ENCODE peak calls at places on chromosomes 6 and 20, in seven cellular contexts. One of them, this sample, is unnamed.

GRCh38 chr20:289693-290080 is 863 bp downstream of the C20orf96 start:
- DNase-seq in upper lobe of left lung: no peak
- DNase-seq in HL-60: no peak
- DNase-seq in GM13977: no peak
- DNase-seq in prostate gland: no peak
- DNase-seq in thoracic aorta: no peak
- DNase-seq in GM13976: no peak
- DNase-seq in this sample: no peak

GRCh38 chr20:1468117-1468624 is 1.5 kb upstream of the NSFL1C start:
- DNase-seq in HL-60: no peak
- DNase-seq in prostate gland: no peak
- DNase-seq in GM13976: no peak
- DNase-seq in GM13977: no peak
- DNase-seq in thoracic aorta: no peak
- DNase-seq in upper lobe of left lung: no peak
- DNase-seq in this sample: no peak

GRCh38 chr6:18039481-18039880 is 52.0 kb upstream of the KIF13A start:
- DNase-seq in prostate gland: no peak
- DNase-seq in GM13976: no peak
- DNase-seq in GM13977: no peak
- DNase-seq in upper lobe of left lung: no peak
- DNase-seq in HL-60: no peak
- DNase-seq in thoracic aorta: no peak
- DNase-seq in this sample: no peak

GRCh38 chr6:122322824-122323223 is 76.6 kb upstream of the HSF2 start:
- DNase-seq in upper lobe of left lung: no peak
- DNase-seq in GM13977: no peak
- DNase-seq in GM13976: no peak
- DNase-seq in HL-60: no peak
- DNase-seq in prostate gland: no peak
- DNase-seq in thoracic aorta: no peak
- DNase-seq in this sample: no peak

GRCh38 chr6:35034411-35035171 is 106.5 kb downstream of the TCP11 start:
- DNase-seq in upper lobe of left lung: no peak
- DNase-seq in thoracic aorta: no peak
- DNase-seq in GM13977: no peak
- DNase-seq in HL-60: no peak
- DNase-seq in GM13976: no peak
- DNase-seq in prostate gland: peak
- DNase-seq in this sample: no peak

GRCh38 chr6:21111399-21111725 is 482.2 kb upstream of the SOX4 start:
- DNase-seq in upper lobe of left lung: no peak
- DNase-seq in thoracic aorta: no peak
- DNase-seq in GM13977: no peak
- DNase-seq in GM13976: no peak
- DNase-seq in prostate gland: no peak
- DNase-seq in HL-60: no peak
- DNase-seq in this sample: no peak

GRCh38 chr6:26351544-26351953 is 13.4 kb upstream of the BTN3A2 start:
- DNase-seq in upper lobe of left lung: no peak
- DNase-seq in HL-60: no peak
- DNase-seq in GM13977: no peak
- DNase-seq in prostate gland: no peak
- DNase-seq in thoracic aorta: no peak
- DNase-seq in GM13976: no peak
- DNase-seq in this sample: no peak

GRCh38 chr6:52663120-52663934 is 7.6 kb upstream of the TMEM14A start:
- DNase-seq in prostate gland: peak
- DNase-seq in upper lobe of left lung: no peak
- DNase-seq in GM13976: peak
- DNase-seq in GM13977: peak
- DNase-seq in HL-60: no peak
- DNase-seq in thoracic aorta: no peak
- DNase-seq in this sample: peak

GRCh38 chr6:37276916-37277509 is 19.1 kb upstream of the TMEM217 start:
- DNase-seq in GM13976: no peak
- DNase-seq in GM13977: no peak
- DNase-seq in thoracic aorta: no peak
- DNase-seq in HL-60: no peak
- DNase-seq in upper lobe of left lung: no peak
- DNase-seq in prostate gland: no peak
- DNase-seq in this sample: no peak

GRCh38 chr6:139871844-139872510 is 497.5 kb upstream of the CITED2 start:
- DNase-seq in HL-60: no peak
- DNase-seq in prostate gland: no peak
- DNase-seq in thoracic aorta: no peak
- DNase-seq in GM13976: no peak
- DNase-seq in upper lobe of left lung: no peak
- DNase-seq in GM13977: no peak
- DNase-seq in this sample: no peak

GRCh38 chr20:59628171-59628570 is 23.8 kb downstream of the PHACTR3 start:
- DNase-seq in prostate gland: no peak
- DNase-seq in HL-60: no peak
- DNase-seq in thoracic aorta: no peak
- DNase-seq in upper lobe of left lung: peak
- DNase-seq in GM13976: no peak
- DNase-seq in GM13977: no peak
- DNase-seq in this sample: no peak

GRCh38 chr20:61522498-61523090 is 270.5 kb downstream of the CDH4 start:
- DNase-seq in GM13977: no peak
- DNase-seq in prostate gland: no peak
- DNase-seq in upper lobe of left lung: no peak
- DNase-seq in HL-60: no peak
- DNase-seq in thoracic aorta: no peak
- DNase-seq in GM13976: no peak
- DNase-seq in this sample: no peak

GRCh38 chr6:146578054-146578453 is 20.7 kb upstream of the ADGB start:
- DNase-seq in upper lobe of left lung: no peak
- DNase-seq in thoracic aorta: no peak
- DNase-seq in GM13976: no peak
- DNase-seq in prostate gland: no peak
- DNase-seq in HL-60: no peak
- DNase-seq in GM13977: no peak
- DNase-seq in this sample: no peak

GRCh38 chr6:21615504-21615903 is 22.0 kb downstream of the SOX4 start:
- DNase-seq in thoracic aorta: no peak
- DNase-seq in prostate gland: no peak
- DNase-seq in GM13976: no peak
- DNase-seq in GM13977: no peak
- DNase-seq in upper lobe of left lung: no peak
- DNase-seq in HL-60: no peak
- DNase-seq in this sample: no peak

GRCh38 chr6:48397887-48398286 is 286.9 kb upstream of the PTCHD4 start:
- DNase-seq in upper lobe of left lung: no peak
- DNase-seq in prostate gland: no peak
- DNase-seq in thoracic aorta: no peak
- DNase-seq in GM13976: no peak
- DNase-seq in GM13977: no peak
- DNase-seq in HL-60: no peak
- DNase-seq in this sample: no peak

GRCh38 chr20:32763202-32763999 is 1.2 kb downstream of the DNMT3B start:
- DNase-seq in GM13977: peak
- DNase-seq in HL-60: no peak
- DNase-seq in upper lobe of left lung: peak
- DNase-seq in prostate gland: no peak
- DNase-seq in thoracic aorta: no peak
- DNase-seq in GM13976: peak
- DNase-seq in this sample: no peak

GRCh38 chr20:635609-636338 is 17.2 kb downstream of the SRXN1 start:
- DNase-seq in upper lobe of left lung: no peak
- DNase-seq in thoracic aorta: no peak
- DNase-seq in prostate gland: no peak
- DNase-seq in GM13976: no peak
- DNase-seq in GM13977: no peak
- DNase-seq in HL-60: no peak
- DNase-seq in this sample: no peak

GRCh38 chr6:25553502-25553901 is 98.5 kb upstream of the SCGN start:
- DNase-seq in thoracic aorta: no peak
- DNase-seq in upper lobe of left lung: no peak
- DNase-seq in GM13977: no peak
- DNase-seq in prostate gland: no peak
- DNase-seq in GM13976: no peak
- DNase-seq in HL-60: no peak
- DNase-seq in this sample: no peak

GRCh38 chr20:54865273-54865672 is 389.9 kb downstream of the DOK5 start:
- DNase-seq in prostate gland: no peak
- DNase-seq in upper lobe of left lung: no peak
- DNase-seq in GM13976: no peak
- DNase-seq in GM13977: no peak
- DNase-seq in HL-60: no peak
- DNase-seq in thoracic aorta: no peak
- DNase-seq in this sample: no peak

GRCh38 chr6:109050447-109051102 is 44.1 kb downstream of the SESN1 start:
- DNase-seq in GM13976: no peak
- DNase-seq in prostate gland: no peak
- DNase-seq in GM13977: no peak
- DNase-seq in thoracic aorta: no peak
- DNase-seq in HL-60: no peak
- DNase-seq in upper lobe of left lung: no peak
- DNase-seq in this sample: no peak

GRCh38 chr20:60013296-60014142 is 55.3 kb downstream of the CDH26 start:
- DNase-seq in HL-60: no peak
- DNase-seq in thoracic aorta: no peak
- DNase-seq in GM13977: no peak
- DNase-seq in prostate gland: no peak
- DNase-seq in GM13976: no peak
- DNase-seq in upper lobe of left lung: no peak
- DNase-seq in this sample: no peak

GRCh38 chr20:6940052-6940451 is 172.6 kb downstream of the BMP2 start:
- DNase-seq in thoracic aorta: no peak
- DNase-seq in HL-60: no peak
- DNase-seq in GM13977: no peak
- DNase-seq in prostate gland: no peak
- DNase-seq in upper lobe of left lung: no peak
- DNase-seq in GM13976: no peak
- DNase-seq in this sample: no peak
- TF ChIP-seq CTCF in thoracic aorta: no peak
- TF ChIP-seq CTCF in HL-60: no peak
- TF ChIP-seq CTCF in GM13977: peak
- TF ChIP-seq CTCF in prostate gland: no peak
- TF ChIP-seq CTCF in upper lobe of left lung: no peak
- TF ChIP-seq CTCF in GM13976: no peak
- TF ChIP-seq CTCF in this sample: peak

GRCh38 chr6:32177182-32177787 is 920 bp upstream of the RNF5 start:
- DNase-seq in thoracic aorta: no peak
- DNase-seq in GM13977: no peak
- DNase-seq in GM13976: no peak
- DNase-seq in upper lobe of left lung: no peak
- DNase-seq in prostate gland: no peak
- DNase-seq in HL-60: no peak
- DNase-seq in this sample: no peak
- TF ChIP-seq CTCF in thoracic aorta: no peak
- TF ChIP-seq CTCF in GM13977: no peak
- TF ChIP-seq CTCF in GM13976: no peak
- TF ChIP-seq CTCF in upper lobe of left lung: no peak
- TF ChIP-seq CTCF in prostate gland: no peak
- TF ChIP-seq CTCF in HL-60: no peak
- TF ChIP-seq CTCF in this sample: no peak

GRCh38 chr20:38171301-38172010 is 6.4 kb upstream of the TGM2 start:
- DNase-seq in GM13976: no peak
- DNase-seq in GM13977: no peak
- DNase-seq in thoracic aorta: no peak
- DNase-seq in prostate gland: no peak
- DNase-seq in upper lobe of left lung: no peak
- DNase-seq in HL-60: no peak
- DNase-seq in this sample: no peak

GRCh38 chr20:38172344-38172743 is 7.3 kb upstream of the TGM2 start:
- DNase-seq in GM13976: no peak
- DNase-seq in GM13977: no peak
- DNase-seq in prostate gland: no peak
- DNase-seq in upper lobe of left lung: no peak
- DNase-seq in HL-60: no peak
- DNase-seq in thoracic aorta: no peak
- DNase-seq in this sample: no peak

GRCh38 chr20:38170914-38171300 is 5.8 kb upstream of the TGM2 start:
- DNase-seq in thoracic aorta: no peak
- DNase-seq in prostate gland: no peak
- DNase-seq in HL-60: no peak
- DNase-seq in upper lobe of left lung: no peak
- DNase-seq in GM13977: no peak
- DNase-seq in GM13976: no peak
- DNase-seq in this sample: no peak

GRCh38 chr20:38175221-38176030 is 10.4 kb upstream of the TGM2 start:
- DNase-seq in upper lobe of left lung: no peak
- DNase-seq in GM13977: no peak
- DNase-seq in prostate gland: no peak
- DNase-seq in HL-60: no peak
- DNase-seq in GM13976: no peak
- DNase-seq in thoracic aorta: no peak
- DNase-seq in this sample: no peak

GRCh38 chr20:38173237-38174156 is 8.4 kb upstream of the TGM2 start:
- DNase-seq in GM13976: no peak
- DNase-seq in thoracic aorta: peak
- DNase-seq in upper lobe of left lung: no peak
- DNase-seq in prostate gland: no peak
- DNase-seq in HL-60: no peak
- DNase-seq in GM13977: no peak
- DNase-seq in this sample: no peak
- TF ChIP-seq CTCF in GM13976: no peak
- TF ChIP-seq CTCF in thoracic aorta: no peak
- TF ChIP-seq CTCF in upper lobe of left lung: no peak
- TF ChIP-seq CTCF in prostate gland: no peak
- TF ChIP-seq CTCF in HL-60: no peak
- TF ChIP-seq CTCF in GM13977: no peak
- TF ChIP-seq CTCF in this sample: no peak

GRCh38 chr6:107864235-107864970 is 40.3 kb upstream of the SCML4 start:
- DNase-seq in GM13976: no peak
- DNase-seq in prostate gland: no peak
- DNase-seq in upper lobe of left lung: no peak
- DNase-seq in GM13977: no peak
- DNase-seq in thoracic aorta: no peak
- DNase-seq in HL-60: no peak
- DNase-seq in this sample: no peak

GRCh38 chr6:107869871-107870270 is 45.8 kb upstream of the SCML4 start:
- DNase-seq in prostate gland: no peak
- DNase-seq in HL-60: no peak
- DNase-seq in thoracic aorta: no peak
- DNase-seq in GM13977: no peak
- DNase-seq in upper lobe of left lung: no peak
- DNase-seq in GM13976: no peak
- DNase-seq in this sample: no peak

GRCh38 chr6:107868867-107869611 is 44.9 kb upstream of the SCML4 start:
- DNase-seq in HL-60: no peak
- DNase-seq in thoracic aorta: no peak
- DNase-seq in GM13977: no peak
- DNase-seq in upper lobe of left lung: no peak
- DNase-seq in GM13976: no peak
- DNase-seq in prostate gland: no peak
- DNase-seq in this sample: no peak

GRCh38 chr6:107866606-107867301 is 42.6 kb upstream of the SCML4 start:
- DNase-seq in GM13977: peak
- DNase-seq in prostate gland: no peak
- DNase-seq in HL-60: no peak
- DNase-seq in thoracic aorta: no peak
- DNase-seq in GM13976: peak
- DNase-seq in upper lobe of left lung: no peak
- DNase-seq in this sample: no peak

DNA sequence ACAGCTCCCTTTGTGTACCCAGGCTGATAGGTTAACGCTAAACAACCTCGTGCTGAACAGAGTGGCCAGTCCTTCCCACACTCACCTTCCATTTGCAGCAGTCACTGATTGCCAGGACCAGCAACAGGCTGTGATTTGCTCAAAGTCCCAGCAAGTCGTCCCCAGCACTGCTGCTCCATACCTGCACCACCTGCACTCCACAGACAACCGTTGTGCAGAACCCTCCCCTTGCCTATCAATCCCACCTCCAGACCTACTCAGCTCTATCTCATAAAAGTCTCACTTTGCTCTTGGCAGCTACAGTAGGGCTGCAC is 43.1 kb upstream of the SCML4 start:
- DNase-seq in GM13976: no peak
- DNase-seq in GM13977: no peak
- DNase-seq in upper lobe of left lung: no peak
- DNase-seq in prostate gland: no peak
- DNase-seq in thoracic aorta: no peak
- DNase-seq in HL-60: no peak
- DNase-seq in this sample: no peak
- TF ChIP-seq CTCF in GM13976: no peak
- TF ChIP-seq CTCF in GM13977: peak
- TF ChIP-seq CTCF in upper lobe of left lung: no peak
- TF ChIP-seq CTCF in prostate gland: no peak
- TF ChIP-seq CTCF in thoracic aorta: no peak
- TF ChIP-seq CTCF in HL-60: no peak
- TF ChIP-seq CTCF in this sample: no peak